ENCODE peak calls at places on chromosomes 13 and 19, in four cellular contexts. K is GM12878, M is K562, J is SK-N-SH. S is an unnamed sample.
A peak's percentile ranks its signal among the peaks of the same experiment; 100 is the strongest.

GRCh38 chr19:45455707-45456499 is 11.9 kb upstream of the FOSB start:
- DNase-seq in K (no peak), M (peak; percentile 84), J (peak; percentile 71), S (peak; percentile 78)

GRCh38 chr13:97367427-97367826 is 66.5 kb upstream of the RAP2A start:
- DNase-seq in K (no peak), M (no peak), J (no peak), S (no peak)

GRCh38 chr19:632228-633067 is 889 bp downstream of the POLRMT start:
- DNase-seq in K (no peak), M (peak; percentile 74), J (peak; percentile 68), S (peak; percentile 63)

GRCh38 chr13:98171806-98172569 is 5.1 kb downstream of the RNF113B start:
- DNase-seq in K (no peak), M (no peak), J (peak; percentile 79), S (no peak)

GRCh38 chr19:11657307-11657706 is 60.0 kb downstream of the ZNF627 start:
- DNase-seq in K (no peak), M (no peak), J (no peak), S (no peak)

GRCh38 chr13:90806905-90807304 is 540.6 kb upstream of the MIR17HG start:
- DNase-seq in K (no peak), M (no peak), J (no peak), S (no peak)

GRCh38 chr19:21603431-21604153 is 98.2 kb downstream of the ZNF429 start:
- DNase-seq in K (no peak), M (no peak), J (no peak), S (no peak)

GRCh38 chr13:71865858-71866172 is 1.2 kb downstream of the DACH1 start:
- DNase-seq in K (no peak), M (no peak), J (peak; percentile 65), S (peak; percentile 21)

GRCh38 chr19:56725829-56726424 is 54.4 kb upstream of the ZNF835 start:
- DNase-seq in K (no peak), M (no peak), J (peak; percentile 23), S (no peak)

GRCh38 chr19:10353793-10354391 is 14.5 kb upstream of the ICAM3 start:
- DNase-seq in K (no peak), M (peak; percentile 78), J (peak; percentile 77), S (peak; percentile 100)

GRCh38 chr19:51320258-51320657 is 8.8 kb downstream of the IGLON5 start:
- DNase-seq in K (no peak), M (no peak), J (peak; percentile 87), S (no peak)

GRCh38 chr13:79451500-79451962 is 29.4 kb upstream of the NDFIP2 start:
- DNase-seq in K (peak; percentile 71), M (peak; percentile 68), J (peak; percentile 6), S (peak; percentile 19)

DNA sequence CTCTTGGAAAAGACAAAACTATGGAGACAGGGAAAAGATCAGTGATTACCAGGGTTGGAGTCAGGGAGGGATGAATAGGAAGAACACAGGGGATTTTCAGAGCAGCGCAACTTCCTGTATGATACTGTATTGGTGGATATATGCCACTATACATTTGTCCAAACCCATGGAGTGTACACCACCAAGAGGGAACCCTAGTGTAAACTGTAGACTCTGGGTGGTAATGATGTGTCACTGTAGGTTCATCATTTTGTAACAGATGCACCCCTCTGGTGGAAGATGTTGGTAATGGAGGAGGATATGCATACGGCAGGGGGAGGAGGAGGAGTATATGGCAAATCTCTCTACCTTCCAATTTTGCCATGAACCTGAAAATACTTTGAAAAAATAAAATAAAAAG is 68.1 kb downstream of the UFM1 start:
- DNase-seq in K (no peak), M (peak; percentile 16), J (peak; percentile 14), S (no peak)
- TF ChIP-seq USF1 in K (no peak), M (no peak), J (no peak), S (no peak)

GRCh38 chr13:51858433-51859247 is 3.1 kb upstream of the CCDC70 start:
- DNase-seq in K (no peak), M (no peak), J (no peak), S (no peak)

GRCh38 chr13:51856998-51857397 is 4.8 kb upstream of the CCDC70 start:
- DNase-seq in K (no peak), M (no peak), J (no peak), S (no peak)

GRCh38 chr13:51861728-51862300 is at the start of gene CCDC70:
- DNase-seq in K (no peak), M (peak; percentile 21), J (no peak), S (no peak)

GRCh38 chr13:51856027-51856736 is 5.6 kb upstream of the CCDC70 start:
- DNase-seq in K (no peak), M (no peak), J (no peak), S (no peak)
- TF ChIP-seq USF1 in K (no peak), M (no peak), J (no peak), S (no peak)

GRCh38 chr19:53980553-53981407 is 10.7 kb upstream of the CACNG6 start:
- DNase-seq in K (no peak), M (peak; percentile 37), J (peak; percentile 62), S (peak; percentile 97)

GRCh38 chr19:53978975-53979801 is 12.2 kb upstream of the CACNG6 start:
- DNase-seq in K (no peak), M (no peak), J (no peak), S (no peak)

GRCh38 chr19:53977991-53978731 is 13.3 kb upstream of the CACNG6 start:
- DNase-seq in K (no peak), M (peak; percentile 39), J (peak; percentile 93), S (peak; percentile 99)

GRCh38 chr19:53981408-53981998 is 9.9 kb upstream of the CACNG6 start:
- DNase-seq in K (no peak), M (no peak), J (no peak), S (peak; percentile 65)

DNA sequence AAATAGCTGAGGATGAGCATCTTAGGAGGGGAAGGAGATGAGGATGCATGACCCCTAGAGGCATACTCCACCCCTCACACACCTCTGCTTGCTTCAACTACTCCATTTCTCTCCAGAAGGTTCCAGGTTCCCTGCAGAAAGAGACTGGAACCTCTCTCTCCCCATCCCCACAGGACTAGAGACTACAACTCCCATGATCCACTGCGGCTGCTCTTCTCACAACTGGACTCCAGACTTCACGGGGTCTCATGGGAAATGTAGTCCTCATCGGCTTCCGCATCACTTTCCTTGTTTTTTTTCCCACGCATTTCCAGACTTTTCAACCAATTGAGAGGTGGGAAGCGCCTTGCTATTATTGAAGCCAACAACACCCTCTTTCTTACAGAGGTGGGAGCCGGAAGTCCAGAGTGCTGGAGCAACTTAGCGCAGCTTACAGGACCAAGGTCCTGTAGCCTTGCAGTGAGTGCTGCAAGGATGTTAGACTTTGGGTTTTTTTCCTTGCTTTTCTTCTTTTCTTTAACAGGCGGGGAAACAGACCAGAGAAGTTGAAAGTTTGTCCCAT is 13.9 kb upstream of the CACNG6 start:
- DNase-seq in K (no peak), M (peak; percentile 81), J (peak; percentile 81), S (peak; percentile 82)
- TF ChIP-seq USF1 in K (no peak), M (no peak), J (no peak), S (no peak)

GRCh38 chr13:73168226-73168992 is 109.6 kb downstream of the KLF5 start:
- DNase-seq in K (no peak), M (no peak), J (no peak), S (no peak)
- TF ChIP-seq USF1 in K (no peak), M (no peak), J (no peak), S (no peak)

DNA sequence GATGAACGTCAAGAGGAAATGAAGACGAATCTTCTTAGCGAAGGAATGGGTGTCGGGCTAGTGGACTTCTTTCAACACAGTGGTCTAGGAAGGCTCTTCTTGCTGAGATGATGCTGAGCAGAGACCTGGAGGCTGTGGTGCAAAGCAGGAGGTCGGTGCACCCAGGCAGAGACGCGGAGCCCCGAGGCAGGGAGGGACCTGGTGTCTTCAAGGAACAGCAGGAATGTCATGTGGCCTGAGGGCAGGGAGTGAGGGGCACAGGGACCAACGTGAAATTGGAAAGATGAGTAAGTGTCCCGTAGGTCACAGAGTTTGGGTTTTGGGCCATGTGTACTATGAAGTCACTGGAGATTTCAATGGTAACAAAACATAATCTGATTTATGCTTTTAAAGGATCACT is 11.4 kb upstream of the CDC42EP5 start:
- DNase-seq in K (no peak), M (no peak), J (no peak), S (no peak)
- TF ChIP-seq USF1 in K (no peak), M (no peak), J (no peak), S (no peak)

S was measured in WTC11.